ENCODE peak calls at places on chromosome 17, in seven cellular contexts. M is endothelial cell of umbilical vein, G is transverse colon, L is K562, C is cardiac muscle cell, A is fibroblast of lung, V is AG04450. F is an unnamed sample.

GRCh38 chr17:10262451-10262850 is 64.0 kb upstream of the GAS7 start:
- DNase-seq in M (no peak), G (no peak), L (no peak), C (peak), A (no peak), V (no peak), F (no peak)

GRCh38 chr17:39739020-39739884 is 1.5 kb downstream of the GRB7 start:
- DNase-seq in M (no peak), G (peak), L (peak), C (no peak), A (no peak), V (no peak), F (peak)

GRCh38 chr17:45391291-45391690 is 41.4 kb downstream of the ARHGAP27 start:
- DNase-seq in M (no peak), G (no peak), L (no peak), C (no peak), A (no peak), V (no peak), F (no peak)

GRCh38 chr17:39156491-39156890 is 5.1 kb upstream of the PLXDC1 start:
- DNase-seq in M (no peak), G (no peak), L (no peak), C (no peak), A (no peak), V (no peak), F (no peak)

GRCh38 chr17:40779181-40779909 is 3.0 kb downstream of the KRT27 start:
- DNase-seq in M (no peak), G (no peak), L (no peak), C (no peak), A (no peak), V (no peak), F (peak)

GRCh38 chr17:5951912-5952311 is 118.3 kb upstream of the WSCD1 start:
- DNase-seq in M (no peak), G (no peak), L (no peak), C (no peak), A (no peak), V (no peak), F (no peak)

GRCh38 chr17:67696347-67696746 is 21.4 kb upstream of the NOL11 start:
- DNase-seq in M (no peak), G (no peak), L (no peak), C (no peak), A (peak), V (no peak), F (no peak)

GRCh38 chr17:2259769-2260536 is 43.6 kb downstream of the SMG6 start:
- DNase-seq in M (no peak), G (peak), L (no peak), C (no peak), A (no peak), V (no peak), F (no peak)

GRCh38 chr17:17538417-17539391 is 42.5 kb upstream of the RASD1 start:
- DNase-seq in M (peak), G (peak), L (peak), C (peak), A (peak), V (no peak), F (no peak)

GRCh38 chr17:74393323-74393942 is 26.1 kb downstream of the GPR142 start:
- DNase-seq in M (no peak), G (no peak), L (no peak), C (peak), A (no peak), V (no peak), F (no peak)

GRCh38 chr17:45221081-45221996 is at the start of gene FMNL1:
- DNase-seq in M (no peak), G (peak), L (peak), C (no peak), A (no peak), V (no peak), F (no peak)

GRCh38 chr17:28895794-28896447 is 1.6 kb downstream of the FLOT2 start:
- DNase-seq in M (peak), G (no peak), L (no peak), C (no peak), A (no peak), V (no peak), F (no peak)

GRCh38 chr17:45132302-45132568 is at the start of gene PLCD3:
- DNase-seq in M (no peak), G (no peak), L (no peak), C (no peak), A (no peak), V (no peak), F (no peak)

GRCh38 chr17:68509151-68510057 is 2.8 kb upstream of the PRKAR1A start:
- DNase-seq in M (peak), G (peak), L (no peak), C (no peak), A (no peak), V (no peak), F (peak)

GRCh38 chr17:77774182-77774581 is 184.3 kb upstream of the TNRC6C start:
- DNase-seq in M (no peak), G (no peak), L (no peak), C (no peak), A (no peak), V (no peak), F (no peak)

GRCh38 chr17:17836818-17837379 is at the start of gene SREBF1:
- DNase-seq in M (peak), G (peak), L (peak), C (peak), A (peak), V (no peak), F (peak)

GRCh38 chr17:49365667-49366066 is 3.6 kb upstream of the ZNF652 start:
- DNase-seq in M (no peak), G (no peak), L (no peak), C (no peak), A (no peak), V (no peak), F (peak)

GRCh38 chr17:40016692-40017000 is 1.4 kb downstream of the CSF3 start:
- DNase-seq in M (no peak), G (no peak), L (no peak), C (no peak), A (no peak), V (no peak), F (no peak)

GRCh38 chr17:80308672-80309517 is 48.2 kb downstream of the RNF213 start:
- DNase-seq in M (no peak), G (no peak), L (no peak), C (no peak), A (no peak), V (no peak), F (no peak)

GRCh38 chr17:19769946-19770652 is 22.0 kb upstream of the ALDH3A1 start:
- DNase-seq in M (peak), G (no peak), L (no peak), C (peak), A (no peak), V (peak), F (no peak)

GRCh38 chr17:68491864-68492263 is 20.4 kb upstream of the PRKAR1A start:
- DNase-seq in M (no peak), G (peak), L (no peak), C (no peak), A (no peak), V (no peak), F (no peak)

GRCh38 chr17:79169366-79169765 is 94.7 kb downstream of the ENGASE start:
- DNase-seq in M (no peak), G (no peak), L (no peak), C (no peak), A (no peak), V (no peak), F (no peak)

GRCh38 chr17:29838961-29839360 is 91.1 kb downstream of the SSH2 start:
- DNase-seq in M (no peak), G (no peak), L (no peak), C (peak), A (peak), V (no peak), F (peak)

GRCh38 chr17:44992242-44992939 is 24.3 kb upstream of the C1QL1 start:
- DNase-seq in M (no peak), G (no peak), L (no peak), C (no peak), A (no peak), V (no peak), F (no peak)

GRCh38 chr17:6161456-6161855 is 91.3 kb downstream of the WSCD1 start:
- DNase-seq in M (no peak), G (no peak), L (no peak), C (no peak), A (no peak), V (no peak), F (no peak)

GRCh38 chr17:17342242-17342945 is 39.2 kb downstream of the NT5M start:
- DNase-seq in M (no peak), G (no peak), L (no peak), C (no peak), A (no peak), V (no peak), F (no peak)

GRCh38 chr17:67283727-67284516 is 38.9 kb upstream of the HELZ start:
- DNase-seq in M (no peak), G (no peak), L (no peak), C (no peak), A (no peak), V (no peak), F (no peak)

GRCh38 chr17:57354669-57355068 is 98.3 kb downstream of the MSI2 start:
- DNase-seq in M (no peak), G (no peak), L (no peak), C (no peak), A (no peak), V (no peak), F (no peak)

GRCh38 chr17:35713069-35713728 is 18.2 kb upstream of the RASL10B start:
- DNase-seq in M (peak), G (no peak), L (no peak), C (peak), A (peak), V (peak), F (peak)

GRCh38 chr17:31373150-31374082 is 18.1 kb upstream of the RAB11FIP4 start:
- DNase-seq in M (peak), G (no peak), L (peak), C (peak), A (peak), V (peak), F (peak)

GRCh38 chr17:2054262-2054739 is 602 bp upstream of the HIC1 start:
- DNase-seq in M (peak), G (no peak), L (no peak), C (peak), A (peak), V (no peak), F (peak)

GRCh38 chr17:81025065-81025751 is 9.7 kb upstream of the BAIAP2 start:
- DNase-seq in M (no peak), G (no peak), L (no peak), C (no peak), A (no peak), V (no peak), F (no peak)

GRCh38 chr17:73249700-73250099 is 12.0 kb downstream of the CPSF4L start:
- DNase-seq in M (no peak), G (no peak), L (no peak), C (no peak), A (no peak), V (no peak), F (no peak)

GRCh38 chr17:44333371-44333770 is 8.7 kb upstream of the SLC25A39 start:
- DNase-seq in M (no peak), G (peak), L (no peak), C (no peak), A (no peak), V (no peak), F (no peak)

GRCh38 chr17:77602883-77603640 is 355.4 kb upstream of the TNRC6C start:
- DNase-seq in M (no peak), G (no peak), L (no peak), C (no peak), A (no peak), V (no peak), F (no peak)

GRCh38 chr17:789160-789840 is 7.1 kb downstream of the MRM3 start:
- DNase-seq in M (no peak), G (no peak), L (no peak), C (no peak), A (no peak), V (no peak), F (no peak)

GRCh38 chr17:47967607-47968252 is 3.2 kb upstream of the CDK5RAP3 start:
- DNase-seq in M (no peak), G (peak), L (no peak), C (peak), A (peak), V (peak), F (no peak)

GRCh38 chr17:73141411-73141810 is 23.4 kb upstream of the SSTR2 start:
- DNase-seq in M (no peak), G (no peak), L (no peak), C (no peak), A (no peak), V (no peak), F (no peak)

GRCh38 chr17:19928299-19928698 is 49.3 kb downstream of the AKAP10 start:
- DNase-seq in M (no peak), G (no peak), L (no peak), C (peak), A (peak), V (no peak), F (no peak)

DNA sequence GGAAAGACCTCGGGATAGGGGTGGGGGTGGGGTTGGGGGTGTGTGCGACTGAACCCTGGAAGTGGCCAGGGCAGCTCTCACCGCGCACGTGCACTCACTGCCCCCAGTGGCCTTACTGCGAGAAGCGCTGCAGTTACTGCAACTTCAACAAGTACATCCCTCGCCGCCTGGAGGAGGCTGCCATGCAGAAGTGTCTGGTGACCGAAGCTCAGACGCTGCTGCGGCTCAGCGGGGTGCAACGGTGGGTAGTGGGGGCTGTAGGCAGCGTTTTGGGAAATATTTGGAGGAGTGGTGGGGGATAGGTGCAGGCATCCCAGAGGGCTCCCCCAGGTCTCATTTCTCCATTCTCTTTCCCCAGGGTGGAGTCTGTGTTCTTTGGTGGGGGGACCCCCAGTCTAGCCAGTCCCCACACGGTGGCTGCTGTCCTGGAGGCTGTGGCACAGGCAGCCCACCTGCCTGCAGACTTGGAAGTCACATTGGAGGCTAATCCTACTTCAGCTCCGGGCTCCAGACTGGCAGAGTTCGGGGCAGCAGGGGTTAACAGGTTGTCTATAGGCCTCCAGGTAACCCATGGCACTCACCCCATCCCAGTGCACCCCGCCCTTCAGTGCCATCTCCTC is 972 bp downstream of the RSAD1 start:
- DNase-seq in M (peak), G (peak), L (peak), C (peak), A (peak), V (peak), F (peak)
- TF ChIP-seq CTCF in M (peak), G (peak), L (peak), C (peak), A (peak), V (peak), F (peak)

DNA sequence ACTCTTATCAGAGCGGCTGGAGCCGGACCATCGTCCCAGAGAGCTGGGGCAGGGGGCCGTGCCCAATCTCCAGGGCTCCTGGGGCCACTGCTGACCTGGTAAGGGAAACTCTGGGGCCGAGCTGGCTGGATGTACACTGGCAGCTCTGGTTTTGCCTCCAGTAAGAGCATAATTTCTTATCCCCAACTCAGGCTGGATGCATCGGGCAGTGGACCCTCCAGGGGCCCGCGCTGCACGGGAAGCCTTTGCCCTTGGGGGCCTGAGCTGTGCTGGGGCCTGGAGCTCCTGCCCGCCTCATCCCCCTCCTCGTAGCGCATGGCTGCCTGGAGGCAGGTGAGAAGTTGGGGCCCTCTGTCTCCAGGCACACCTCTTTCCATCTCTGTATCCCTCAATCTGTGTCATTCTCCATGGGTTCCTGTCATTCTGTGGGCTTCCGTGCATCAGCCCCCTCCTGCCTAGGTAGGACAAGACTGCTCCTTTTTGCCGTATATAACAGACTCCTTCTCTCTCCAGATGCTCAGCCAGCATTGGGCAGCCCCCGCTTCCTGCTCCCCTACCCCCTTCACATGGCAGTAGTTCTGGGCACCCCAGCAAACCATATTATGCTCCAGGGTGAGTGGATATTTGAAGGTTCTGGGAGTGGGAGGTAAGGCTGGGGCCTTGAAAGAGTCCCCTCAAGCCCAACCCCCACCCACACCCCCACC is 9.4 kb upstream of the TMEM88 start:
- DNase-seq in M (no peak), G (no peak), L (no peak), C (no peak), A (no peak), V (no peak), F (no peak)
- H3K4me3 ChIP-seq in M (no peak), G (peak), L (peak), C (no peak), A (peak), V (peak), F (peak)

GRCh38 chr17:83054518-83055125 is 24.8 kb upstream of the METRNL start:
- DNase-seq in M (no peak), G (no peak), L (no peak), C (no peak), A (no peak), V (no peak), F (no peak)
- H3K27ac ChIP-seq in M (no peak), G (peak), L (no peak), C (no peak), A (no peak), V (no peak), F (no peak)

GRCh38 chr17:50703162-50703561 is 4.6 kb downstream of the ANKRD40 start:
- DNase-seq in M (no peak), G (no peak), L (no peak), C (no peak), A (no peak), V (no peak), F (no peak)

GRCh38 chr17:50710650-50711049 is 2.9 kb upstream of the ANKRD40 start:
- DNase-seq in M (no peak), G (no peak), L (no peak), C (no peak), A (no peak), V (no peak), F (no peak)

GRCh38 chr17:50708050-50709000 is 611 bp upstream of the ANKRD40 start:
- DNase-seq in M (peak), G (no peak), L (no peak), C (no peak), A (peak), V (no peak), F (no peak)

GRCh38 chr17:50710025-50710424 is 2.3 kb upstream of the ANKRD40 start:
- DNase-seq in M (no peak), G (no peak), L (no peak), C (no peak), A (no peak), V (no peak), F (no peak)

DNA sequence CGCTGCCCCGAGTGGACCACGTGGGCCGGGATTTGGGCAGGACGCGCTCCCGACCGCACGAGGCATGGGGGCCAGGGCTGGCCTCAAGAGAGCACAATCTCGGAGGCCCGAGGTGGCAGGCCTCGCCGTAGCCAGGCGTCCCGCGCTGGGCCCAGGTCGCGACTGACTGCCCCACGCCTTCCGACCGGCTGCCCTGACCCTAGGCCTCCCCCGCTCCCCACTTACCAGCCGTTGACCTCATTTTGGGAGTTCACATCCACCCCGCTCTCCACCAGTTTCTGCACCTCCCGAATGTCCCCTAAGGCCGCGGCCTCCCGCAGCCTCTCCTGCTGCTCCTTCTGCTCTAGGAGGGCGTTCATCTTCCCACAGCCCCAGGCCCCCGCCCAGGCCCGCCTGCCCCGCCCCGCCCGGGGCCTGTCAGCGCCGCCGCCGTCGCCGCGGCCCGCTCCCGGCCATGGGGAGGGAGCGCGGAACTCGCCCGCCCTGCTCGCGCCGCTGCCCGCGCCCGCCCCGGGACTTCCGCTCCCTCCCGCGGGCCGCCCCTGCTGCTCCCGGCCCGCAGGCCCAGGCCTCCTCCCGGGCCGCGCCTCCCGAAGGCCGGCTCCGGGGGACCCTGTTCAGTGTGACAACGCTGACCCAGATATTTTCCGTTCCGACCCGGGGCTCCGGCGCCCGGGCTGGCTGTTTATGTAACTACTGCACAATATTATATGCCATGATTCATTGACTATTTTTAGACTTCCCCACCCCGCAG is at the start of gene ANKRD40:
- DNase-seq in M (peak), G (peak), L (peak), C (peak), A (peak), V (peak), F (peak)
- TF ChIP-seq CTCF in M (no peak), G (no peak), L (no peak), C (no peak), A (no peak), V (no peak), F (no peak)

GRCh38 chr17:7774037-7774659 is 56.6 kb downstream of the DNAH2 start:
- DNase-seq in M (no peak), G (no peak), L (no peak), C (peak), A (peak), V (no peak), F (no peak)

GRCh38 chr17:7777017-7777416 is 57.0 kb upstream of the KDM6B start:
- DNase-seq in M (no peak), G (no peak), L (no peak), C (no peak), A (no peak), V (no peak), F (no peak)

GRCh38 chr17:7769854-7770253 is 52.3 kb downstream of the DNAH2 start:
- DNase-seq in M (no peak), G (no peak), L (no peak), C (no peak), A (no peak), V (no peak), F (no peak)

GRCh38 chr17:7780736-7781135 is 53.3 kb upstream of the KDM6B start:
- DNase-seq in M (no peak), G (no peak), L (no peak), C (no peak), A (no peak), V (no peak), F (no peak)

DNA sequence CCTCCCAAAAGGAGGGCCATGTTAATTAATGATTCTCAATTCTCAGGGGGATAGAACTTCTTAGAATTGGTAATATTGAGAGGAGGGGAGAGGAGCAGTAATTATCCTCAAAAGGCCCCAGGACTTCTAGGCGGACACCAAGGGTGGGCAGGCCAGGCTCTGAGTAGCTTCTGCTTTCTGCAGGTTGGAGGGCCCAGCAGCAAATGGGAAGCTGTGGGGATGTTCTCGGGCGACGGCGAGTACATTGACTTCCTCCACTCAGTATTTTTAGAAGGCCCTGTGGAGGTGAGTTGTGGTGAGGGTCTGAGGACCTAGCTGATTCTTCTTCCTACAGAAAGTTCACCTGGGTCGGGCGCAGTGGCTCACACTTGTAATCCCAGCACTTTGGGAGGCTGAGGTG is 57.5 kb downstream of the DNAH2 start:
- DNase-seq in M (no peak), G (no peak), L (no peak), C (no peak), A (no peak), V (no peak), F (no peak)
- H3K4me3 ChIP-seq in M (no peak), G (no peak), L (no peak), C (no peak), A (no peak), V (no peak), F (no peak)